ENCODE peak calls at places on chromosomes 2 and 18, in nine cellular contexts. X is mucosa of gallbladder; E is NCI-H146; I is posterior cingulate gyrus; R is stimulated activated naive B cell treated with anti-CD40 and anti-IgM and Interleukin-4, amounts not matched to agents 10 μg/mL and 1 μg/mL and 100 μg/mL, for 72 hours; T is activated CD8-positive, alpha-beta T cell treated with anti-CD3 and anti-CD28 coated beads for 36 hours; Y is stomach; G is astrocyte of the spinal cord; B is CD4-positive, alpha-beta T cell. D is an unnamed sample.

GRCh38 chr2:164896634-164897033 is 55.0 kb upstream of the COBLL1 start:
- DNase-seq in X (peak), E (no peak), I (no peak), R (no peak), T (peak), Y (no peak), G (peak), B (no peak), D (no peak)

GRCh38 chr2:42359894-42360483 is 1.0 kb downstream of the COX7A2L start:
- DNase-seq in X (no peak), E (no peak), I (no peak), R (no peak), T (peak), Y (no peak), G (no peak), B (no peak), D (no peak)

GRCh38 chr2:240896871-240897692 is 1.1 kb upstream of the MAB21L4 start:
- DNase-seq in X (peak), E (peak), I (no peak), R (no peak), T (no peak), Y (peak), G (no peak), B (no peak), D (no peak)

GRCh38 chr2:205872716-205873115 is 190.4 kb downstream of the NRP2 start:
- DNase-seq in X (no peak), E (no peak), I (no peak), R (no peak), T (no peak), Y (no peak), G (no peak), B (no peak), D (no peak)

GRCh38 chr2:70767094-70767698 is 804 bp downstream of the ADD2 start:
- DNase-seq in X (no peak), E (peak), I (peak), R (no peak), T (peak), Y (no peak), G (no peak), B (peak), D (no peak)

GRCh38 chr2:45652090-45653050 is 895 bp downstream of the PRKCE start:
- DNase-seq in X (no peak), E (peak), I (peak), R (peak), T (peak), Y (peak), G (peak), B (peak), D (no peak)

GRCh38 chr2:234368861-234369261 is 128.0 kb downstream of the ARL4C start:
- DNase-seq in X (no peak), E (peak), I (no peak), R (no peak), T (peak), Y (no peak), G (peak), B (peak), D (no peak)

GRCh38 chr2:21019678-21020021 is 24.2 kb downstream of the APOB start:
- DNase-seq in X (no peak), E (no peak), I (no peak), R (no peak), T (no peak), Y (no peak), G (no peak), B (no peak), D (no peak)

GRCh38 chr18:13447621-13448020 is 229.1 kb downstream of the LDLRAD4 start:
- DNase-seq in X (peak), E (peak), I (no peak), R (no peak), T (no peak), Y (no peak), G (peak), B (no peak), D (no peak)

GRCh38 chr2:234447963-234448362 is 48.9 kb downstream of the ARL4C start:
- DNase-seq in X (no peak), E (no peak), I (no peak), R (no peak), T (no peak), Y (no peak), G (no peak), B (no peak), D (no peak)

GRCh38 chr18:78627546-78628315 is 351.9 kb upstream of the SALL3 start:
- DNase-seq in X (no peak), E (no peak), I (no peak), R (no peak), T (no peak), Y (no peak), G (no peak), B (no peak), D (no peak)

GRCh38 chr2:47429795-47430194 is 26.8 kb downstream of the MSH2 start:
- DNase-seq in X (no peak), E (no peak), I (no peak), R (no peak), T (no peak), Y (no peak), G (peak), B (no peak), D (no peak)

GRCh38 chr18:47926101-47926850 is 4.2 kb downstream of the SMAD2 start:
- DNase-seq in X (no peak), E (no peak), I (no peak), R (no peak), T (no peak), Y (no peak), G (no peak), B (no peak), D (no peak)

GRCh38 chr18:10376735-10377134 is 77.7 kb upstream of the APCDD1 start:
- DNase-seq in X (no peak), E (peak), I (no peak), R (no peak), T (no peak), Y (no peak), G (no peak), B (no peak), D (no peak)

GRCh38 chr2:150994041-150994440 is 267.6 kb downstream of the RBM43 start:
- DNase-seq in X (no peak), E (no peak), I (no peak), R (no peak), T (no peak), Y (no peak), G (no peak), B (no peak), D (no peak)

GRCh38 chr2:187922841-187923240 is 368.6 kb upstream of the TFPI start:
- DNase-seq in X (no peak), E (no peak), I (no peak), R (no peak), T (no peak), Y (no peak), G (no peak), B (no peak), D (no peak)

GRCh38 chr2:74044999-74045398 is 60.3 kb downstream of the TET3 start:
- DNase-seq in X (no peak), E (no peak), I (no peak), R (no peak), T (no peak), Y (no peak), G (no peak), B (no peak), D (no peak)

GRCh38 chr18:66111018-66111417 is 360.2 kb downstream of the CDH7 start:
- DNase-seq in X (no peak), E (no peak), I (no peak), R (no peak), T (no peak), Y (no peak), G (no peak), B (no peak), D (no peak)